ENCODE peak calls at places on chromosomes 12 and 14, in nine cellular contexts. C is BJ; T is activated T-cell treated with anti-CD3 and anti-CD28 coated beads for 48 hours; V is activated T-helper 1 cell treated with Interleukin-2 at 50 U/mL for 16 hours; B is stimulated activated CD8-positive, alpha-beta memory T cell treated with anti-CD3 and anti-CD28 coated beads, Interleukin-4, amount 100 ng/mL, for 24 hours; M is ureter; U is T-helper 1 cell; J is NCI-H774; Q is activated CD4-positive, alpha-beta memory T cell treated with anti-CD3 and anti-CD28 coated beads, Interleukin-2, amount 10 ng/mL, durations not matched to agents 7 days and 5 days. I is an unnamed sample.

GRCh38 chr12:28190321-28191017 is at the start of gene CCDC91:
- DNase-seq in C (no peak), T (peak; percentile 79), V (peak; percentile 80), B (peak; percentile 77), M (peak; percentile 95), U (peak; percentile 90), J (peak; percentile 85), Q (peak; percentile 88), I (peak; percentile 41)

GRCh38 chr12:127108360-127109215 is 1158.4 kb upstream of the TMEM132C start:
- DNase-seq in C (peak; percentile 8), T (peak; percentile 30), V (peak; percentile 3), B (peak; percentile 31), M (peak; percentile 56), U (no peak), J (peak; percentile 56), Q (peak; percentile 58), I (no peak)

GRCh38 chr12:104370989-104371870 is 67.7 kb downstream of the EID3 start:
- DNase-seq in C (no peak), T (no peak), V (no peak), B (no peak), M (no peak), U (no peak), J (no peak), Q (no peak), I (peak; percentile 74)

GRCh38 chr12:127393896-127394295 is 873.1 kb upstream of the TMEM132C start:
- DNase-seq in C (no peak), T (no peak), V (no peak), B (no peak), M (no peak), U (no peak), J (no peak), Q (no peak), I (no peak)

GRCh38 chr14:102015771-102016170 is 51.4 kb downstream of the DYNC1H1 start:
- DNase-seq in C (no peak), T (no peak), V (no peak), B (no peak), M (no peak), U (no peak), J (no peak), Q (no peak), I (no peak)

GRCh38 chr12:105414088-105414487 is 83.6 kb downstream of the C12orf75 start:
- DNase-seq in C (no peak), T (no peak), V (no peak), B (no peak), M (no peak), U (no peak), J (no peak), Q (no peak), I (no peak)

GRCh38 chr14:70671652-70672327 is 30.1 kb downstream of the TTC9 start:
- DNase-seq in C (no peak), T (no peak), V (no peak), B (no peak), M (no peak), U (no peak), J (no peak), Q (no peak), I (no peak)

GRCh38 chr12:12266389-12266872 is 413 bp downstream of the LRP6 start:
- DNase-seq in C (no peak), T (no peak), V (no peak), B (no peak), M (no peak), U (no peak), J (no peak), Q (no peak), I (no peak)

GRCh38 chr14:23556700-23557440 is 799 bp downstream of the THTPA start:
- DNase-seq in C (no peak), T (no peak), V (no peak), B (no peak), M (no peak), U (no peak), J (no peak), Q (no peak), I (no peak)

GRCh38 chr12:91885851-91886250 is 259.8 kb downstream of the BTG1 start:
- DNase-seq in C (no peak), T (no peak), V (no peak), B (no peak), M (no peak), U (no peak), J (no peak), Q (no peak), I (no peak)

GRCh38 chr12:78878866-78879265 is 14.3 kb downstream of the SYT1 start:
- DNase-seq in C (no peak), T (no peak), V (no peak), B (no peak), M (no peak), U (no peak), J (no peak), Q (no peak), I (no peak)

GRCh38 chr12:47878293-47878917 is 26.4 kb downstream of the VDR start:
- DNase-seq in C (no peak), T (no peak), V (no peak), B (no peak), M (no peak), U (no peak), J (no peak), Q (no peak), I (no peak)

GRCh38 chr12:65535951-65536350 is 257.5 kb downstream of the MSRB3 start:
- DNase-seq in C (no peak), T (no peak), V (no peak), B (no peak), M (no peak), U (no peak), J (no peak), Q (no peak), I (no peak)

GRCh38 chr14:23327947-23328744 is 6.9 kb downstream of the PABPN1 start:
- DNase-seq in C (no peak), T (peak; percentile 49), V (peak; percentile 36), B (peak; percentile 34), M (no peak), U (peak; percentile 49), J (peak; percentile 50), Q (peak; percentile 67), I (peak; percentile 58)

GRCh38 chr12:112617191-112617505 is 174.4 kb upstream of the RPH3A start:
- DNase-seq in C (no peak), T (no peak), V (no peak), B (no peak), M (no peak), U (no peak), J (no peak), Q (no peak), I (no peak)

GRCh38 chr14:68245146-68246073 is 425.8 kb downstream of the RAD51B start:
- DNase-seq in C (no peak), T (no peak), V (no peak), B (no peak), M (no peak), U (no peak), J (no peak), Q (no peak), I (no peak)

GRCh38 chr14:70697681-70698080 is 56.0 kb downstream of the TTC9 start:
- DNase-seq in C (no peak), T (no peak), V (no peak), B (no peak), M (no peak), U (no peak), J (no peak), Q (no peak), I (no peak)

GRCh38 chr12:66941150-66941549 is 262.3 kb upstream of the GRIP1 start:
- DNase-seq in C (no peak), T (peak; percentile 18), V (no peak), B (no peak), M (no peak), U (no peak), J (no peak), Q (no peak), I (no peak)

GRCh38 chr14:22547309-22547947 is 41.6 kb downstream of the DAD1 start:
- DNase-seq in C (no peak), T (no peak), V (no peak), B (no peak), M (no peak), U (no peak), J (no peak), Q (no peak), I (no peak)

I was measured in glomerular endothelial cell.